ENCODE peak calls at places on chromosomes 2 and 18, in four cellular contexts. One of them, this sample, is unnamed.

GRCh38 chr2:96876036-96876810 is 6.3 kb upstream of the SEMA4C start:
- DNase-seq in Caco-2: no peak
- DNase-seq in GM13976: no peak
- DNase-seq in IMR-90: peak; percentile 62
- DNase-seq in this sample: no peak

GRCh38 chr2:25894135-25894830 is 16.0 kb upstream of the ASXL2 start:
- DNase-seq in Caco-2: no peak
- DNase-seq in GM13976: no peak
- DNase-seq in IMR-90: peak; percentile 56
- DNase-seq in this sample: no peak

GRCh38 chr2:157329524-157329923 is 3.9 kb upstream of the ERMN start:
- DNase-seq in Caco-2: no peak
- DNase-seq in GM13976: no peak
- DNase-seq in IMR-90: no peak
- DNase-seq in this sample: no peak

GRCh38 chr2:31413876-31414550 is 529 bp downstream of the XDH start:
- DNase-seq in Caco-2: no peak
- DNase-seq in GM13976: no peak
- DNase-seq in IMR-90: no peak
- DNase-seq in this sample: no peak

GRCh38 chr2:176428943-176429469 is 159.8 kb downstream of the MTX2 start:
- DNase-seq in Caco-2: no peak
- DNase-seq in GM13976: no peak
- DNase-seq in IMR-90: no peak
- DNase-seq in this sample: no peak

GRCh38 chr2:166518634-166519390 is 24.8 kb upstream of the SCN7A start:
- DNase-seq in Caco-2: no peak
- DNase-seq in GM13976: no peak
- DNase-seq in IMR-90: peak; percentile 36
- DNase-seq in this sample: no peak

GRCh38 chr18:25229080-25229479 is 122.9 kb downstream of the ZNF521 start:
- DNase-seq in Caco-2: no peak
- DNase-seq in GM13976: no peak
- DNase-seq in IMR-90: peak; percentile 81
- DNase-seq in this sample: no peak

GRCh38 chr2:202072737-202073396 is at the start of gene KIAA2012:
- DNase-seq in Caco-2: no peak
- DNase-seq in GM13976: no peak
- DNase-seq in IMR-90: no peak
- DNase-seq in this sample: no peak

GRCh38 chr2:79750321-79750720 is 237.5 kb downstream of the CTNNA2 start:
- DNase-seq in Caco-2: peak; percentile 39
- DNase-seq in GM13976: no peak
- DNase-seq in IMR-90: no peak
- DNase-seq in this sample: no peak

GRCh38 chr2:127415593-127416485 is 2.4 kb upstream of the PROC start:
- DNase-seq in Caco-2: peak; percentile 86
- DNase-seq in GM13976: peak; percentile 88
- DNase-seq in IMR-90: no peak
- DNase-seq in this sample: peak; percentile 69

GRCh38 chr2:200026838-200027237 is 71.5 kb downstream of the MAIP1 start:
- DNase-seq in Caco-2: no peak
- DNase-seq in GM13976: no peak
- DNase-seq in IMR-90: peak; percentile 85
- DNase-seq in this sample: no peak

GRCh38 chr2:22894761-22895160 is 490.2 kb upstream of the KLHL29 start:
- DNase-seq in Caco-2: no peak
- DNase-seq in GM13976: no peak
- DNase-seq in IMR-90: no peak
- DNase-seq in this sample: no peak

GRCh38 chr2:127092951-127093516 is 13.9 kb downstream of the BIN1 start:
- DNase-seq in Caco-2: no peak
- DNase-seq in GM13976: no peak
- DNase-seq in IMR-90: no peak
- DNase-seq in this sample: no peak

GRCh38 chr18:55253814-55254213 is 294.6 kb upstream of the CCDC68 start:
- DNase-seq in Caco-2: no peak
- DNase-seq in GM13976: no peak
- DNase-seq in IMR-90: no peak
- DNase-seq in this sample: no peak

GRCh38 chr2:10810175-10811161 is 2.1 kb downstream of the PDIA6 start:
- DNase-seq in Caco-2: no peak
- DNase-seq in GM13976: peak; percentile 50
- DNase-seq in IMR-90: peak; percentile 45
- DNase-seq in this sample: no peak

GRCh38 chr2:26346454-26347053 is at the start of gene ADGRF3:
- DNase-seq in Caco-2: peak; percentile 69
- DNase-seq in GM13976: peak; percentile 42
- DNase-seq in IMR-90: peak; percentile 19
- DNase-seq in this sample: peak; percentile 44

GRCh38 chr18:69617888-69618287 is 217.2 kb downstream of the DOK6 start:
- DNase-seq in Caco-2: no peak
- DNase-seq in GM13976: no peak
- DNase-seq in IMR-90: peak; percentile 80
- DNase-seq in this sample: no peak

GRCh38 chr2:128306081-128306930 is 12.4 kb downstream of the HS6ST1 start:
- DNase-seq in Caco-2: peak; percentile 73
- DNase-seq in GM13976: no peak
- DNase-seq in IMR-90: peak; percentile 100
- DNase-seq in this sample: no peak

GRCh38 chr2:190466819-190467444 is 58.8 kb downstream of the MFSD6 start:
- DNase-seq in Caco-2: no peak
- DNase-seq in GM13976: no peak
- DNase-seq in IMR-90: peak; percentile 25
- DNase-seq in this sample: no peak

GRCh38 chr18:33781429-33781828 is 203.4 kb downstream of the ASXL3 start:
- DNase-seq in Caco-2: no peak
- DNase-seq in GM13976: no peak
- DNase-seq in IMR-90: no peak
- DNase-seq in this sample: no peak

GRCh38 chr2:88654714-88655113 is 27.4 kb upstream of the EIF2AK3 start:
- DNase-seq in Caco-2: no peak
- DNase-seq in GM13976: no peak
- DNase-seq in IMR-90: peak; percentile 85
- DNase-seq in this sample: no peak

GRCh38 chr18:48693625-48694262 is 154.9 kb downstream of the CTIF start:
- DNase-seq in Caco-2: no peak
- DNase-seq in GM13976: no peak
- DNase-seq in IMR-90: peak; percentile 68
- DNase-seq in this sample: no peak

GRCh38 chr18:33495278-33495677 is 54.8 kb upstream of the CCDC178 start:
- DNase-seq in Caco-2: no peak
- DNase-seq in GM13976: no peak
- DNase-seq in IMR-90: peak; percentile 13
- DNase-seq in this sample: no peak

GRCh38 chr2:143128681-143129580 is at the start of gene ARHGAP15:
- DNase-seq in Caco-2: no peak
- DNase-seq in GM13976: peak; percentile 55
- DNase-seq in IMR-90: no peak
- DNase-seq in this sample: peak; percentile 44

GRCh38 chr2:166375736-166376487 is at the start of gene SCN9A:
- DNase-seq in Caco-2: peak; percentile 77
- DNase-seq in GM13976: peak; percentile 24
- DNase-seq in IMR-90: peak; percentile 72
- DNase-seq in this sample: no peak

GRCh38 chr2:30695749-30696148 is 111.5 kb downstream of the CAPN13 start:
- DNase-seq in Caco-2: no peak
- DNase-seq in GM13976: no peak
- DNase-seq in IMR-90: no peak
- DNase-seq in this sample: no peak

GRCh38 chr18:48838921-48839818 is 111.6 kb downstream of the SMAD7 start:
- DNase-seq in Caco-2: no peak
- DNase-seq in GM13976: no peak
- DNase-seq in IMR-90: peak; percentile 73
- DNase-seq in this sample: peak; percentile 47

GRCh38 chr2:151655663-151656398 is 78.4 kb downstream of the NEB start:
- DNase-seq in Caco-2: no peak
- DNase-seq in GM13976: no peak
- DNase-seq in IMR-90: no peak
- DNase-seq in this sample: no peak

GRCh38 chr18:62768172-62768943 is 53.0 kb downstream of the PHLPP1 start:
- DNase-seq in Caco-2: no peak
- DNase-seq in GM13976: no peak
- DNase-seq in IMR-90: no peak
- DNase-seq in this sample: no peak

GRCh38 chr2:163736433-163737168 is 793 bp upstream of the FIGN start:
- DNase-seq in Caco-2: no peak
- DNase-seq in GM13976: peak; percentile 13
- DNase-seq in IMR-90: no peak
- DNase-seq in this sample: no peak

GRCh38 chr2:70140978-70141753 is 49.7 kb downstream of the C2orf42 start:
- DNase-seq in Caco-2: peak; percentile 94
- DNase-seq in GM13976: peak; percentile 76
- DNase-seq in IMR-90: peak; percentile 53
- DNase-seq in this sample: peak; percentile 74
- TF ChIP-seq CTCF in Caco-2: peak; percentile 78
- TF ChIP-seq CTCF in GM13976: peak; percentile 23
- TF ChIP-seq CTCF in IMR-90: no peak
- TF ChIP-seq CTCF in this sample: peak; percentile 54

GRCh38 chr2:46135936-46136335 is 161.3 kb upstream of the EPAS1 start:
- DNase-seq in Caco-2: no peak
- DNase-seq in GM13976: no peak
- DNase-seq in IMR-90: peak; percentile 64
- DNase-seq in this sample: no peak

GRCh38 chr2:46136481-46136880 is 160.7 kb upstream of the EPAS1 start:
- DNase-seq in Caco-2: no peak
- DNase-seq in GM13976: no peak
- DNase-seq in IMR-90: no peak
- DNase-seq in this sample: no peak

GRCh38 chr2:46135230-46135555 is 162.0 kb upstream of the EPAS1 start:
- DNase-seq in Caco-2: no peak
- DNase-seq in GM13976: no peak
- DNase-seq in IMR-90: no peak
- DNase-seq in this sample: no peak

GRCh38 chr2:46132996-46133395 is 164.2 kb upstream of the EPAS1 start:
- DNase-seq in Caco-2: no peak
- DNase-seq in GM13976: no peak
- DNase-seq in IMR-90: no peak
- DNase-seq in this sample: no peak

DNA sequence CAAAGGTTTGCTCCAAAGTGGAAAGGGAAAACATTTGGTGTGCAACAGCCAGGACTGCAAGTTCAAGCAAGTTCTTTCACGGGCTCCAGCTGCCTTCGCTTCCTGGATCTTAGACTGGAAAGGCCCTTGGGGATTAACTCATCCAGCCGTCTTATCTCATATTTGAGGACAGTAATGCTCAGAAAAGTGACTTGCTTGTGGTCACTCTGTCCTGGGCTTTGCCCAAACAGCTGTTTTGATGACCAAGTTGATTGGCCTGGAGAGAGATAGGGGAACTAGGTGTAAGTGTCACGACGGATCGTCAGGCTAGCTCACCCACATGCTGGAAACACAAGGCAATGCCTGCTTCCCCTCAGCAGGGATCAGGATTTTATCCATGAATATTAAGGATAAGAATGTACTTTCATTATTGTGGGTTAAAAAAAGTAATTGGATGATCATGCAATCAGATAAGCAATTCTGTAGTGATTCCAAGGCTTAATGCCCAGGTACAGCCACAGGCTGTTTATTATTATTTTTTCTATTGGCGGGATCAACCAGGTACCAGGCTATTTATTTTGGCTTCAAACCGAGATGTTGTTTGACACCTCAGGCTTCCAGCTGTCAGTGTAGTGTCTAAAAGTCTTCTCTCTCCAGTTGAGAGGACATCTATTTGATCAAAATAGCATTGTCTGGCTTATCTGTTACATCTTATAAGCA is 162.5 kb upstream of the EPAS1 start:
- DNase-seq in Caco-2: no peak
- DNase-seq in GM13976: no peak
- DNase-seq in IMR-90: no peak
- DNase-seq in this sample: no peak
- TF ChIP-seq CTCF in Caco-2: no peak
- TF ChIP-seq CTCF in GM13976: no peak
- TF ChIP-seq CTCF in IMR-90: no peak
- TF ChIP-seq CTCF in this sample: no peak

GRCh38 chr2:117968724-117969121 is 45.1 kb downstream of the CCDC93 start:
- DNase-seq in Caco-2: no peak
- DNase-seq in GM13976: no peak
- DNase-seq in IMR-90: no peak
- DNase-seq in this sample: no peak
- TF ChIP-seq CTCF in Caco-2: no peak
- TF ChIP-seq CTCF in GM13976: no peak
- TF ChIP-seq CTCF in IMR-90: no peak
- TF ChIP-seq CTCF in this sample: no peak

GRCh38 chr2:139790807-139791206 is 1010.6 kb upstream of the NXPH2 start:
- DNase-seq in Caco-2: no peak
- DNase-seq in GM13976: peak; percentile 22
- DNase-seq in IMR-90: no peak
- DNase-seq in this sample: no peak
- TF ChIP-seq CTCF in Caco-2: no peak
- TF ChIP-seq CTCF in GM13976: no peak
- TF ChIP-seq CTCF in IMR-90: peak; percentile 8
- TF ChIP-seq CTCF in this sample: no peak

DNA sequence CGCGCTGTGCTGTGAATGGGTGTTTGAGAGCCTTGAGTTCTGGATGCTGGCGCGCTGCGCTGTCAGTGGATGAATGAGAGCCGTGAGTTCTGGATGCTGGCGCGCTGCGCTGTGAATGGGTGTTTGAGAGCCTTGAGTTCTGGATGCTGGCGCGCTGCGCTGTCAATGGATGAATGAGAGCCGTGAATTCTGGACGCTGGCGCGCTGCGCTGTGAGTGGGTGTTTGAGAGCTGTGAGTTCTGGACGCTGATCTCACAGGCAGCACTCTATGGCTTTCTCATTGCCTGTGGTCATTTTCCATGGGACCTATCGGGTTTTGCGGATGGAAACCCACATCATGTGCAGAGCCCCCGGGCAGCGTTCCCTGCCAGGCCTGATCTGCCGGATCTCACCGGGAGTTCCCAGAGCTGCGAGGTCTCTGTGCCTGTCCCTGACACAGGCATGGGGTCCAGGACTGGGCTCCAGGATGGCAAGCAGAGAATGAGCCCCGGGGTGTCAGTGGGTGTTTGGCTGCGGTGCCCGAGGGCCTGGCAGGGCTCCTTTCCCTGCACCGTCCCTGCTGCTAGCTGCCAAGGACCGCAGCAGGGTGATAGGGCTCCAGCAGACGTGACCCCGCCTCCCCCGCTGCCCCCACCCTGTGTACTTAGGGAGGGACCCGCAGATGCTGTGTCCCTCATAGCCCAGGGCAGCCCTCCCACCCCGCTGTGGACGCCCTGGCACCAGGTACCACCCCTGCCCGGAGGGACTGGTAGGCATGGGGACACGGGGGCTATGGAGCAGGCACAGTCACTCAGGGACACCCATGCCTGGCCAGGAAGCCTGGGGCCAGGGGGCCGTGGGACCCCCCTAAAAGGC is 9.7 kb downstream of the PDCD1 start:
- DNase-seq in Caco-2: no peak
- DNase-seq in GM13976: peak; percentile 20
- DNase-seq in IMR-90: no peak
- DNase-seq in this sample: no peak
- TF ChIP-seq CTCF in Caco-2: no peak
- TF ChIP-seq CTCF in GM13976: no peak
- TF ChIP-seq CTCF in IMR-90: no peak
- TF ChIP-seq CTCF in this sample: no peak

This sample was measured in natural killer cell.